ENCODE peak calls at places on chromosomes 5 and 9, in five cellular contexts. One of them, this sample, is unnamed.

GRCh38 chr5:156735477-156735876 is 114.6 kb upstream of the PPP1R2B start:
- DNase-seq in mucosa of descending colon: no peak
- DNase-seq in NAMALWA: no peak
- DNase-seq in iPS-NIHi11: no peak
- DNase-seq in CD4-positive, CD25-positive, alpha-beta regulatory T cell: no peak
- DNase-seq in this sample: no peak

GRCh38 chr5:139863855-139864558 is 68.4 kb downstream of the PSD2 start:
- DNase-seq in iPS-NIHi11: peak; percentile 90
- DNase-seq in NAMALWA: peak; percentile 69
- DNase-seq in mucosa of descending colon: peak; percentile 82
- DNase-seq in CD4-positive, CD25-positive, alpha-beta regulatory T cell: peak; percentile 27
- DNase-seq in this sample: peak; percentile 67

GRCh38 chr5:127026166-127026565 is 4.2 kb downstream of the MARCHF3 start:
- DNase-seq in NAMALWA: no peak
- DNase-seq in iPS-NIHi11: no peak
- DNase-seq in CD4-positive, CD25-positive, alpha-beta regulatory T cell: no peak
- DNase-seq in mucosa of descending colon: no peak
- DNase-seq in this sample: no peak

GRCh38 chr5:10599828-10600227 is 36.0 kb downstream of the ANKRD33B start:
- DNase-seq in NAMALWA: no peak
- DNase-seq in iPS-NIHi11: no peak
- DNase-seq in mucosa of descending colon: no peak
- DNase-seq in CD4-positive, CD25-positive, alpha-beta regulatory T cell: no peak
- DNase-seq in this sample: no peak

GRCh38 chr9:32665101-32665500 is 29.6 kb upstream of the TAF1L start:
- DNase-seq in mucosa of descending colon: no peak
- DNase-seq in iPS-NIHi11: no peak
- DNase-seq in NAMALWA: no peak
- DNase-seq in CD4-positive, CD25-positive, alpha-beta regulatory T cell: no peak
- DNase-seq in this sample: no peak

GRCh38 chr5:74589204-74590056 is 51.1 kb downstream of the ENC1 start:
- DNase-seq in CD4-positive, CD25-positive, alpha-beta regulatory T cell: no peak
- DNase-seq in iPS-NIHi11: no peak
- DNase-seq in mucosa of descending colon: peak; percentile 31
- DNase-seq in NAMALWA: no peak
- DNase-seq in this sample: no peak

GRCh38 chr9:108710424-108710823 is 145.4 kb downstream of the ACTL7B start:
- DNase-seq in iPS-NIHi11: no peak
- DNase-seq in mucosa of descending colon: no peak
- DNase-seq in NAMALWA: no peak
- DNase-seq in CD4-positive, CD25-positive, alpha-beta regulatory T cell: no peak
- DNase-seq in this sample: no peak

GRCh38 chr5:132854301-132854700 is 12.0 kb downstream of the GDF9 start:
- DNase-seq in mucosa of descending colon: no peak
- DNase-seq in iPS-NIHi11: no peak
- DNase-seq in NAMALWA: no peak
- DNase-seq in CD4-positive, CD25-positive, alpha-beta regulatory T cell: no peak
- DNase-seq in this sample: no peak

GRCh38 chr9:99385215-99385614 is 163.1 kb downstream of the SEC61B start:
- DNase-seq in CD4-positive, CD25-positive, alpha-beta regulatory T cell: no peak
- DNase-seq in mucosa of descending colon: no peak
- DNase-seq in iPS-NIHi11: no peak
- DNase-seq in NAMALWA: no peak
- DNase-seq in this sample: no peak

GRCh38 chr9:35042081-35042604 is 30.3 kb downstream of the VCP start:
- DNase-seq in CD4-positive, CD25-positive, alpha-beta regulatory T cell: no peak
- DNase-seq in iPS-NIHi11: no peak
- DNase-seq in mucosa of descending colon: no peak
- DNase-seq in NAMALWA: no peak
- DNase-seq in this sample: no peak

GRCh38 chr9:89187950-89188349 is 9.3 kb upstream of the SHC3 start:
- DNase-seq in mucosa of descending colon: no peak
- DNase-seq in CD4-positive, CD25-positive, alpha-beta regulatory T cell: no peak
- DNase-seq in NAMALWA: no peak
- DNase-seq in iPS-NIHi11: no peak
- DNase-seq in this sample: no peak

GRCh38 chr5:113299591-113299990 is 135.2 kb downstream of the TSSK1B start:
- DNase-seq in CD4-positive, CD25-positive, alpha-beta regulatory T cell: no peak
- DNase-seq in NAMALWA: no peak
- DNase-seq in mucosa of descending colon: no peak
- DNase-seq in iPS-NIHi11: no peak
- DNase-seq in this sample: no peak

GRCh38 chr5:75510836-75511434 is 494 bp downstream of the CERT1 start:
- DNase-seq in mucosa of descending colon: peak; percentile 65
- DNase-seq in CD4-positive, CD25-positive, alpha-beta regulatory T cell: peak; percentile 46
- DNase-seq in iPS-NIHi11: peak; percentile 40
- DNase-seq in NAMALWA: peak; percentile 34
- DNase-seq in this sample: peak; percentile 55

GRCh38 chr5:55533806-55534435 is 843 bp downstream of the PLPP1 start:
- DNase-seq in mucosa of descending colon: peak; percentile 54
- DNase-seq in iPS-NIHi11: peak; percentile 64
- DNase-seq in CD4-positive, CD25-positive, alpha-beta regulatory T cell: no peak
- DNase-seq in NAMALWA: peak; percentile 68
- DNase-seq in this sample: peak; percentile 53

GRCh38 chr5:123708074-123708806 is 196.3 kb downstream of the CSNK1G3 start:
- DNase-seq in NAMALWA: no peak
- DNase-seq in CD4-positive, CD25-positive, alpha-beta regulatory T cell: no peak
- DNase-seq in mucosa of descending colon: no peak
- DNase-seq in iPS-NIHi11: no peak
- DNase-seq in this sample: no peak

GRCh38 chr5:79464695-79465332 is 49.1 kb downstream of the HOMER1 start:
- DNase-seq in NAMALWA: peak; percentile 57
- DNase-seq in CD4-positive, CD25-positive, alpha-beta regulatory T cell: no peak
- DNase-seq in mucosa of descending colon: no peak
- DNase-seq in iPS-NIHi11: peak; percentile 40
- DNase-seq in this sample: no peak

GRCh38 chr5:109825450-109825849 is 135.7 kb downstream of the MAN2A1 start:
- DNase-seq in CD4-positive, CD25-positive, alpha-beta regulatory T cell: no peak
- DNase-seq in mucosa of descending colon: no peak
- DNase-seq in NAMALWA: no peak
- DNase-seq in iPS-NIHi11: no peak
- DNase-seq in this sample: no peak

GRCh38 chr5:96293966-96294886 is 138.8 kb downstream of the PCSK1 start:
- DNase-seq in NAMALWA: no peak
- DNase-seq in CD4-positive, CD25-positive, alpha-beta regulatory T cell: no peak
- DNase-seq in iPS-NIHi11: no peak
- DNase-seq in mucosa of descending colon: no peak
- DNase-seq in this sample: no peak

GRCh38 chr5:135702191-135702590 is 123.4 kb upstream of the CXCL14 start:
- DNase-seq in CD4-positive, CD25-positive, alpha-beta regulatory T cell: no peak
- DNase-seq in NAMALWA: no peak
- DNase-seq in iPS-NIHi11: no peak
- DNase-seq in mucosa of descending colon: no peak
- DNase-seq in this sample: no peak

GRCh38 chr5:64147849-64148441 is 17.7 kb upstream of the RNF180 start:
- DNase-seq in CD4-positive, CD25-positive, alpha-beta regulatory T cell: no peak
- DNase-seq in NAMALWA: peak; percentile 45
- DNase-seq in mucosa of descending colon: peak; percentile 63
- DNase-seq in iPS-NIHi11: peak; percentile 70
- DNase-seq in this sample: peak; percentile 20

GRCh38 chr9:137461663-137462395 is 2.7 kb upstream of the NSMF start:
- DNase-seq in mucosa of descending colon: peak; percentile 56
- DNase-seq in iPS-NIHi11: peak; percentile 83
- DNase-seq in CD4-positive, CD25-positive, alpha-beta regulatory T cell: peak; percentile 77
- DNase-seq in NAMALWA: peak; percentile 72
- DNase-seq in this sample: peak; percentile 76

GRCh38 chr5:67730917-67731474 is 484.6 kb upstream of the PIK3R1 start:
- DNase-seq in CD4-positive, CD25-positive, alpha-beta regulatory T cell: no peak
- DNase-seq in mucosa of descending colon: no peak
- DNase-seq in NAMALWA: no peak
- DNase-seq in iPS-NIHi11: no peak
- DNase-seq in this sample: no peak

GRCh38 chr5:55510523-55510880 is 24.3 kb downstream of the PLPP1 start:
- DNase-seq in iPS-NIHi11: no peak
- DNase-seq in NAMALWA: no peak
- DNase-seq in CD4-positive, CD25-positive, alpha-beta regulatory T cell: no peak
- DNase-seq in mucosa of descending colon: peak; percentile 58
- DNase-seq in this sample: peak; percentile 35

GRCh38 chr5:130994496-130995253 is 170.4 kb downstream of the HINT1 start:
- DNase-seq in iPS-NIHi11: no peak
- DNase-seq in NAMALWA: no peak
- DNase-seq in mucosa of descending colon: no peak
- DNase-seq in CD4-positive, CD25-positive, alpha-beta regulatory T cell: no peak
- DNase-seq in this sample: no peak

GRCh38 chr5:73994963-73995362 is 369.0 kb downstream of the ARHGEF28 start:
- DNase-seq in NAMALWA: no peak
- DNase-seq in mucosa of descending colon: no peak
- DNase-seq in iPS-NIHi11: no peak
- DNase-seq in CD4-positive, CD25-positive, alpha-beta regulatory T cell: no peak
- DNase-seq in this sample: no peak

GRCh38 chr5:140243855-140244254 is 59.0 kb downstream of the PFDN1 start:
- DNase-seq in iPS-NIHi11: no peak
- DNase-seq in NAMALWA: no peak
- DNase-seq in mucosa of descending colon: no peak
- DNase-seq in CD4-positive, CD25-positive, alpha-beta regulatory T cell: no peak
- DNase-seq in this sample: no peak

GRCh38 chr9:70902705-70903131 is 218.7 kb downstream of the TRPM3 start:
- DNase-seq in iPS-NIHi11: no peak
- DNase-seq in mucosa of descending colon: no peak
- DNase-seq in NAMALWA: no peak
- DNase-seq in CD4-positive, CD25-positive, alpha-beta regulatory T cell: no peak
- DNase-seq in this sample: no peak

GRCh38 chr5:135462304-135462703 is 10.2 kb upstream of the TIFAB start:
- DNase-seq in NAMALWA: peak; percentile 97
- DNase-seq in mucosa of descending colon: peak; percentile 70
- DNase-seq in CD4-positive, CD25-positive, alpha-beta regulatory T cell: no peak
- DNase-seq in iPS-NIHi11: peak; percentile 88
- DNase-seq in this sample: peak; percentile 43

GRCh38 chr5:76547242-76547890 is 75.8 kb downstream of the F2RL2 start:
- DNase-seq in mucosa of descending colon: peak; percentile 40
- DNase-seq in CD4-positive, CD25-positive, alpha-beta regulatory T cell: peak; percentile 38
- DNase-seq in NAMALWA: peak; percentile 5
- DNase-seq in iPS-NIHi11: no peak
- DNase-seq in this sample: no peak

GRCh38 chr9:120531683-120532300 is 48.2 kb downstream of the CDK5RAP2 start:
- DNase-seq in NAMALWA: peak; percentile 43
- DNase-seq in mucosa of descending colon: peak; percentile 19
- DNase-seq in iPS-NIHi11: peak; percentile 66
- DNase-seq in CD4-positive, CD25-positive, alpha-beta regulatory T cell: no peak
- DNase-seq in this sample: peak; percentile 14